ENCODE peak calls at places on chromosomes 16 and 17, in ten cellular contexts. One of them, this sample, is unnamed.

GRCh38 chr16:84065536-84066132 is 23.0 kb upstream of the SLC38A8 start:
- DNase-seq in progenitor cell of endocrine pancreas: peak
- DNase-seq in Peyer's patch: peak
- DNase-seq in Calu3: peak
- DNase-seq in psoas muscle: peak
- DNase-seq in ascending aorta: no peak
- DNase-seq in cardiac muscle cell: peak
- DNase-seq in A549: peak
- DNase-seq in GM13976: no peak
- DNase-seq in hepatocyte: peak
- DNase-seq in this sample: peak

GRCh38 chr16:50644730-50645129 is 36.4 kb downstream of the SNX20 start:
- DNase-seq in Peyer's patch: peak
- DNase-seq in Calu3: peak
- DNase-seq in ascending aorta: no peak
- DNase-seq in GM13976: peak
- DNase-seq in cardiac muscle cell: peak
- DNase-seq in hepatocyte: peak
- DNase-seq in psoas muscle: no peak
- DNase-seq in A549: peak
- DNase-seq in progenitor cell of endocrine pancreas: no peak
- DNase-seq in this sample: peak

GRCh38 chr16:46972429-46972970 is 974 bp downstream of the DNAJA2 start:
- DNase-seq in ascending aorta: no peak
- DNase-seq in Peyer's patch: no peak
- DNase-seq in psoas muscle: no peak
- DNase-seq in GM13976: peak
- DNase-seq in progenitor cell of endocrine pancreas: no peak
- DNase-seq in Calu3: no peak
- DNase-seq in cardiac muscle cell: peak
- DNase-seq in A549: peak
- DNase-seq in hepatocyte: peak
- DNase-seq in this sample: no peak

GRCh38 chr16:56636616-56637413 is 1.7 kb upstream of the MT1A start:
- DNase-seq in Calu3: no peak
- DNase-seq in A549: no peak
- DNase-seq in GM13976: no peak
- DNase-seq in cardiac muscle cell: no peak
- DNase-seq in ascending aorta: no peak
- DNase-seq in progenitor cell of endocrine pancreas: no peak
- DNase-seq in psoas muscle: no peak
- DNase-seq in Peyer's patch: no peak
- DNase-seq in hepatocyte: no peak
- DNase-seq in this sample: no peak

GRCh38 chr16:84827131-84827574 is 7.4 kb downstream of the CRISPLD2 start:
- DNase-seq in psoas muscle: no peak
- DNase-seq in A549: no peak
- DNase-seq in hepatocyte: peak
- DNase-seq in progenitor cell of endocrine pancreas: no peak
- DNase-seq in ascending aorta: no peak
- DNase-seq in GM13976: no peak
- DNase-seq in Peyer's patch: no peak
- DNase-seq in cardiac muscle cell: peak
- DNase-seq in Calu3: no peak
- DNase-seq in this sample: no peak

GRCh38 chr16:77212736-77213541 is 13.7 kb downstream of the SYCE1L start:
- DNase-seq in progenitor cell of endocrine pancreas: peak
- DNase-seq in psoas muscle: peak
- DNase-seq in hepatocyte: peak
- DNase-seq in ascending aorta: peak
- DNase-seq in Peyer's patch: peak
- DNase-seq in cardiac muscle cell: peak
- DNase-seq in Calu3: peak
- DNase-seq in GM13976: peak
- DNase-seq in A549: peak
- DNase-seq in this sample: peak

GRCh38 chr17:73291260-73291801 is 20.5 kb downstream of the CDC42EP4 start:
- DNase-seq in A549: peak
- DNase-seq in ascending aorta: peak
- DNase-seq in psoas muscle: peak
- DNase-seq in progenitor cell of endocrine pancreas: no peak
- DNase-seq in cardiac muscle cell: no peak
- DNase-seq in GM13976: peak
- DNase-seq in hepatocyte: no peak
- DNase-seq in Calu3: peak
- DNase-seq in Peyer's patch: peak
- DNase-seq in this sample: no peak

GRCh38 chr17:13114601-13115024 is 96.8 kb upstream of the ELAC2 start:
- DNase-seq in psoas muscle: no peak
- DNase-seq in Peyer's patch: no peak
- DNase-seq in GM13976: peak
- DNase-seq in A549: peak
- DNase-seq in Calu3: no peak
- DNase-seq in cardiac muscle cell: peak
- DNase-seq in hepatocyte: peak
- DNase-seq in ascending aorta: no peak
- DNase-seq in progenitor cell of endocrine pancreas: peak
- DNase-seq in this sample: peak

GRCh38 chr17:78114831-78115723 is 13.5 kb downstream of the TMC6 start:
- DNase-seq in cardiac muscle cell: no peak
- DNase-seq in GM13976: no peak
- DNase-seq in A549: no peak
- DNase-seq in progenitor cell of endocrine pancreas: no peak
- DNase-seq in ascending aorta: no peak
- DNase-seq in Calu3: no peak
- DNase-seq in psoas muscle: no peak
- DNase-seq in hepatocyte: no peak
- DNase-seq in Peyer's patch: no peak
- DNase-seq in this sample: no peak

GRCh38 chr16:3051009-3051408 is 4.6 kb downstream of the MMP25 start:
- DNase-seq in hepatocyte: no peak
- DNase-seq in A549: no peak
- DNase-seq in progenitor cell of endocrine pancreas: no peak
- DNase-seq in cardiac muscle cell: no peak
- DNase-seq in GM13976: no peak
- DNase-seq in Peyer's patch: no peak
- DNase-seq in psoas muscle: no peak
- DNase-seq in ascending aorta: no peak
- DNase-seq in Calu3: no peak
- DNase-seq in this sample: no peak

GRCh38 chr17:79927688-79928501 is 88.7 kb upstream of the CBX4 start:
- DNase-seq in Calu3: no peak
- DNase-seq in cardiac muscle cell: no peak
- DNase-seq in A549: no peak
- DNase-seq in GM13976: no peak
- DNase-seq in progenitor cell of endocrine pancreas: no peak
- DNase-seq in Peyer's patch: no peak
- DNase-seq in ascending aorta: no peak
- DNase-seq in psoas muscle: no peak
- DNase-seq in hepatocyte: no peak
- DNase-seq in this sample: no peak

GRCh38 chr17:79928502-79929256 is 89.4 kb upstream of the CBX4 start:
- DNase-seq in hepatocyte: no peak
- DNase-seq in ascending aorta: no peak
- DNase-seq in Calu3: no peak
- DNase-seq in Peyer's patch: no peak
- DNase-seq in progenitor cell of endocrine pancreas: no peak
- DNase-seq in GM13976: no peak
- DNase-seq in cardiac muscle cell: no peak
- DNase-seq in psoas muscle: no peak
- DNase-seq in A549: no peak
- DNase-seq in this sample: no peak

GRCh38 chr17:79926002-79926307 is 86.7 kb upstream of the CBX4 start:
- DNase-seq in GM13976: no peak
- DNase-seq in progenitor cell of endocrine pancreas: no peak
- DNase-seq in Peyer's patch: no peak
- DNase-seq in hepatocyte: no peak
- DNase-seq in psoas muscle: no peak
- DNase-seq in A549: no peak
- DNase-seq in cardiac muscle cell: no peak
- DNase-seq in Calu3: peak
- DNase-seq in ascending aorta: no peak
- DNase-seq in this sample: no peak

GRCh38 chr17:79926308-79927135 is 87.3 kb upstream of the CBX4 start:
- DNase-seq in hepatocyte: no peak
- DNase-seq in ascending aorta: no peak
- DNase-seq in progenitor cell of endocrine pancreas: no peak
- DNase-seq in Calu3: no peak
- DNase-seq in psoas muscle: no peak
- DNase-seq in Peyer's patch: no peak
- DNase-seq in A549: no peak
- DNase-seq in GM13976: no peak
- DNase-seq in cardiac muscle cell: no peak
- DNase-seq in this sample: no peak

GRCh38 chr17:79927136-79927661 is 88.0 kb upstream of the CBX4 start:
- DNase-seq in ascending aorta: no peak
- DNase-seq in A549: no peak
- DNase-seq in GM13976: no peak
- DNase-seq in Peyer's patch: no peak
- DNase-seq in psoas muscle: no peak
- DNase-seq in cardiac muscle cell: no peak
- DNase-seq in progenitor cell of endocrine pancreas: no peak
- DNase-seq in Calu3: no peak
- DNase-seq in hepatocyte: peak
- DNase-seq in this sample: no peak
- TF ChIP-seq CTCF in ascending aorta: no peak
- TF ChIP-seq CTCF in A549: no peak
- TF ChIP-seq CTCF in GM13976: no peak
- TF ChIP-seq CTCF in Peyer's patch: no peak
- TF ChIP-seq CTCF in psoas muscle: no peak
- TF ChIP-seq CTCF in cardiac muscle cell: no peak
- TF ChIP-seq CTCF in progenitor cell of endocrine pancreas: no peak
- TF ChIP-seq CTCF in Calu3: no peak
- TF ChIP-seq CTCF in hepatocyte: no peak
- TF ChIP-seq CTCF in this sample: no peak

GRCh38 chr16:4693296-4693955 is at the start of gene NUDT16L1:
- DNase-seq in hepatocyte: peak
- DNase-seq in cardiac muscle cell: peak
- DNase-seq in A549: peak
- DNase-seq in progenitor cell of endocrine pancreas: peak
- DNase-seq in Peyer's patch: peak
- DNase-seq in psoas muscle: peak
- DNase-seq in ascending aorta: peak
- DNase-seq in GM13976: peak
- DNase-seq in Calu3: peak
- DNase-seq in this sample: peak
- TF ChIP-seq CTCF in hepatocyte: peak
- TF ChIP-seq CTCF in cardiac muscle cell: peak
- TF ChIP-seq CTCF in A549: no peak
- TF ChIP-seq CTCF in progenitor cell of endocrine pancreas: peak
- TF ChIP-seq CTCF in Peyer's patch: peak
- TF ChIP-seq CTCF in psoas muscle: peak
- TF ChIP-seq CTCF in ascending aorta: peak
- TF ChIP-seq CTCF in GM13976: peak
- TF ChIP-seq CTCF in Calu3: no peak
- TF ChIP-seq CTCF in this sample: peak

GRCh38 chr17:44007346-44008204 is 3.2 kb downstream of the NAGS start:
- DNase-seq in progenitor cell of endocrine pancreas: no peak
- DNase-seq in hepatocyte: no peak
- DNase-seq in Calu3: no peak
- DNase-seq in Peyer's patch: no peak
- DNase-seq in GM13976: no peak
- DNase-seq in A549: no peak
- DNase-seq in cardiac muscle cell: no peak
- DNase-seq in psoas muscle: no peak
- DNase-seq in ascending aorta: no peak
- DNase-seq in this sample: peak
- TF ChIP-seq CTCF in progenitor cell of endocrine pancreas: no peak
- TF ChIP-seq CTCF in hepatocyte: no peak
- TF ChIP-seq CTCF in Calu3: peak
- TF ChIP-seq CTCF in Peyer's patch: no peak
- TF ChIP-seq CTCF in GM13976: no peak
- TF ChIP-seq CTCF in A549: no peak
- TF ChIP-seq CTCF in cardiac muscle cell: no peak
- TF ChIP-seq CTCF in psoas muscle: no peak
- TF ChIP-seq CTCF in ascending aorta: no peak
- TF ChIP-seq CTCF in this sample: peak

GRCh38 chr16:598823-599739 is 9.2 kb downstream of the RAB40C start:
- DNase-seq in GM13976: no peak
- DNase-seq in ascending aorta: no peak
- DNase-seq in A549: no peak
- DNase-seq in cardiac muscle cell: no peak
- DNase-seq in hepatocyte: peak
- DNase-seq in psoas muscle: no peak
- DNase-seq in Peyer's patch: no peak
- DNase-seq in Calu3: no peak
- DNase-seq in progenitor cell of endocrine pancreas: no peak
- DNase-seq in this sample: no peak

GRCh38 chr16:603221-603620 is 13.4 kb downstream of the RAB40C start:
- DNase-seq in hepatocyte: no peak
- DNase-seq in Peyer's patch: no peak
- DNase-seq in Calu3: no peak
- DNase-seq in psoas muscle: no peak
- DNase-seq in A549: no peak
- DNase-seq in GM13976: no peak
- DNase-seq in ascending aorta: no peak
- DNase-seq in cardiac muscle cell: no peak
- DNase-seq in progenitor cell of endocrine pancreas: no peak
- DNase-seq in this sample: no peak

GRCh38 chr16:596736-597060 is 6.8 kb downstream of the RAB40C start:
- DNase-seq in hepatocyte: no peak
- DNase-seq in Peyer's patch: no peak
- DNase-seq in psoas muscle: no peak
- DNase-seq in cardiac muscle cell: no peak
- DNase-seq in GM13976: no peak
- DNase-seq in ascending aorta: no peak
- DNase-seq in A549: no peak
- DNase-seq in progenitor cell of endocrine pancreas: no peak
- DNase-seq in Calu3: no peak
- DNase-seq in this sample: no peak

GRCh38 chr16:595942-596735 is 6.3 kb downstream of the RAB40C start:
- DNase-seq in ascending aorta: no peak
- DNase-seq in progenitor cell of endocrine pancreas: no peak
- DNase-seq in A549: no peak
- DNase-seq in Calu3: no peak
- DNase-seq in GM13976: no peak
- DNase-seq in Peyer's patch: no peak
- DNase-seq in cardiac muscle cell: no peak
- DNase-seq in hepatocyte: no peak
- DNase-seq in psoas muscle: no peak
- DNase-seq in this sample: no peak

GRCh38 chr16:600781-601180 is 10.9 kb downstream of the RAB40C start:
- DNase-seq in Peyer's patch: no peak
- DNase-seq in Calu3: no peak
- DNase-seq in psoas muscle: no peak
- DNase-seq in hepatocyte: peak
- DNase-seq in cardiac muscle cell: no peak
- DNase-seq in ascending aorta: no peak
- DNase-seq in A549: no peak
- DNase-seq in progenitor cell of endocrine pancreas: no peak
- DNase-seq in GM13976: no peak
- DNase-seq in this sample: peak
- TF ChIP-seq CTCF in Peyer's patch: no peak
- TF ChIP-seq CTCF in Calu3: peak
- TF ChIP-seq CTCF in psoas muscle: no peak
- TF ChIP-seq CTCF in hepatocyte: peak
- TF ChIP-seq CTCF in cardiac muscle cell: peak
- TF ChIP-seq CTCF in ascending aorta: no peak
- TF ChIP-seq CTCF in A549: peak
- TF ChIP-seq CTCF in progenitor cell of endocrine pancreas: no peak
- TF ChIP-seq CTCF in GM13976: no peak
- TF ChIP-seq CTCF in this sample: peak